ENCODE peak calls at places on chromosomes 7 and 10, in four cellular contexts. Q, E, F and K are unnamed samples.

GRCh38 chr7:27204851-27205322 is 5.0 kb upstream of the HOXA13 start:
- DNase-seq in Q (no peak), E (no peak), F (no peak), K (no peak)

GRCh38 chr10:19699299-19699698 is 116.9 kb upstream of the PLXDC2 start:
- DNase-seq in E (no peak), F (no peak), Q (no peak), K (no peak)

GRCh38 chr7:67100956-67101361 is 104.3 kb downstream of the TYW1 start:
- DNase-seq in E (no peak), F (no peak), Q (peak; percentile 8), K (no peak)

GRCh38 chr7:7956531-7957221 is 11.9 kb upstream of the GLCCI1 start:
- DNase-seq in Q (peak; percentile 64), F (no peak), E (no peak), K (no peak)

GRCh38 chr7:106071999-106072714 is 40.0 kb downstream of the SYPL1 start:
- DNase-seq in E (peak; percentile 51), Q (peak; percentile 11), F (no peak), K (peak; percentile 79)

GRCh38 chr7:101950450-101951119 is 133.2 kb downstream of the CUX1 start:
- DNase-seq in Q (peak; percentile 71), F (no peak), E (no peak), K (no peak)

GRCh38 chr10:22629843-22630228 is 84.5 kb downstream of the PIP4K2A start:
- DNase-seq in Q (no peak), E (no peak), F (no peak), K (no peak)

GRCh38 chr7:150799741-150800575 is at the start of gene TMEM176B:
- DNase-seq in E (no peak), F (no peak), Q (no peak), K (no peak)

GRCh38 chr7:29754874-29755490 is 51.3 kb upstream of the WIPF3 start:
- DNase-seq in E (no peak), Q (no peak), F (no peak), K (no peak)

GRCh38 chr7:25861704-25862253 is 290.2 kb upstream of the NFE2L3 start:
- DNase-seq in E (no peak), F (no peak), Q (no peak), K (no peak)

GRCh38 chr10:44981172-44982113 is 2.8 kb upstream of the DEPP1 start:
- DNase-seq in Q (peak; percentile 95), F (no peak), E (no peak), K (no peak)

GRCh38 chr7:139358541-139359365 is 941 bp upstream of the LUC7L2 start:
- DNase-seq in E (no peak), Q (peak; percentile 25), F (peak; percentile 38), K (no peak)

GRCh38 chr7:137283147-137283546 is 60.4 kb downstream of the PTN start:
- DNase-seq in Q (no peak), E (no peak), F (no peak), K (no peak)

GRCh38 chr10:86699125-86699524 is 30.8 kb downstream of the LDB3 start:
- DNase-seq in E (no peak), F (no peak), Q (no peak), K (no peak)

GRCh38 chr10:47145290-47145934 is 154.6 kb upstream of the GDF10 start:
- DNase-seq in F (no peak), E (no peak), Q (no peak), K (no peak)

GRCh38 chr7:4470246-4470645 is 211.8 kb upstream of the FOXK1 start:
- DNase-seq in E (no peak), Q (no peak), F (no peak), K (no peak)

GRCh38 chr7:42745357-42746022 is 166.4 kb downstream of the C7orf25 start:
- DNase-seq in F (peak; percentile 30), E (no peak), Q (peak; percentile 10), K (no peak)

GRCh38 chr7:101698964-101699363 is 69.9 kb upstream of the MYL10 start:
- DNase-seq in F (no peak), E (no peak), Q (no peak), K (no peak)

GRCh38 chr7:23001610-23002009 is 12.3 kb downstream of the HYCC1 start:
- DNase-seq in Q (no peak), F (no peak), E (no peak), K (no peak)

GRCh38 chr10:113986316-113986715 is 57.4 kb upstream of the ADRB1 start:
- DNase-seq in Q (no peak), E (no peak), F (no peak), K (no peak)